ENCODE peak calls at places on chromosomes 16 and 17, in ten cellular contexts. One of them, this sample, is unnamed.
A peak's percentile ranks its signal among the peaks of the same experiment; 100 is the strongest.

GRCh38 chr17:39209317-39210092 is 9.4 kb downstream of the RPL19 start:
- DNase-seq in NT2/D1: no peak
- DNase-seq in effector CD4-positive, alpha-beta T cell: peak; percentile 62
- DNase-seq in PC-3: no peak
- DNase-seq in activated CD4-positive, CD25-positive, alpha-beta regulatory T cell: peak; percentile 50
- DNase-seq in dorsolateral prefrontal cortex: peak; percentile 84
- DNase-seq in naive B cell: peak; percentile 67
- DNase-seq in adipocyte: peak; percentile 84
- DNase-seq in RCC 7860: no peak
- DNase-seq in left colon: peak; percentile 76
- DNase-seq in this sample: no peak

GRCh38 chr17:82370471-82371332 is 863 bp upstream of the UTS2R start:
- DNase-seq in NT2/D1: no peak
- DNase-seq in RCC 7860: no peak
- DNase-seq in left colon: no peak
- DNase-seq in naive B cell: peak; percentile 27
- DNase-seq in PC-3: peak; percentile 8
- DNase-seq in dorsolateral prefrontal cortex: no peak
- DNase-seq in activated CD4-positive, CD25-positive, alpha-beta regulatory T cell: no peak
- DNase-seq in effector CD4-positive, alpha-beta T cell: no peak
- DNase-seq in adipocyte: peak; percentile 26
- DNase-seq in this sample: peak; percentile 68

GRCh38 chr16:85077039-85077438 is 35.2 kb downstream of the CIBAR2 start:
- DNase-seq in RCC 7860: no peak
- DNase-seq in activated CD4-positive, CD25-positive, alpha-beta regulatory T cell: no peak
- DNase-seq in left colon: no peak
- DNase-seq in naive B cell: no peak
- DNase-seq in effector CD4-positive, alpha-beta T cell: no peak
- DNase-seq in PC-3: no peak
- DNase-seq in adipocyte: no peak
- DNase-seq in NT2/D1: no peak
- DNase-seq in dorsolateral prefrontal cortex: no peak
- DNase-seq in this sample: no peak

GRCh38 chr17:81890447-81891302 is 711 bp downstream of the ALYREF start:
- DNase-seq in activated CD4-positive, CD25-positive, alpha-beta regulatory T cell: no peak
- DNase-seq in dorsolateral prefrontal cortex: no peak
- DNase-seq in NT2/D1: no peak
- DNase-seq in RCC 7860: peak; percentile 6
- DNase-seq in left colon: no peak
- DNase-seq in naive B cell: no peak
- DNase-seq in PC-3: no peak
- DNase-seq in adipocyte: peak; percentile 49
- DNase-seq in effector CD4-positive, alpha-beta T cell: no peak
- DNase-seq in this sample: no peak

GRCh38 chr16:24139282-24139681 is 116.9 kb upstream of the CACNG3 start:
- DNase-seq in effector CD4-positive, alpha-beta T cell: no peak
- DNase-seq in naive B cell: no peak
- DNase-seq in left colon: no peak
- DNase-seq in activated CD4-positive, CD25-positive, alpha-beta regulatory T cell: no peak
- DNase-seq in PC-3: peak; percentile 3
- DNase-seq in RCC 7860: no peak
- DNase-seq in NT2/D1: peak; percentile 78
- DNase-seq in dorsolateral prefrontal cortex: no peak
- DNase-seq in adipocyte: no peak
- DNase-seq in this sample: no peak

GRCh38 chr17:378068-378467 is 25.5 kb upstream of the RPH3AL start:
- DNase-seq in effector CD4-positive, alpha-beta T cell: no peak
- DNase-seq in PC-3: no peak
- DNase-seq in adipocyte: no peak
- DNase-seq in activated CD4-positive, CD25-positive, alpha-beta regulatory T cell: no peak
- DNase-seq in NT2/D1: no peak
- DNase-seq in dorsolateral prefrontal cortex: no peak
- DNase-seq in RCC 7860: no peak
- DNase-seq in naive B cell: no peak
- DNase-seq in left colon: no peak
- DNase-seq in this sample: no peak

GRCh38 chr17:45851464-45851863 is 6.8 kb downstream of the SPPL2C start:
- DNase-seq in PC-3: no peak
- DNase-seq in adipocyte: no peak
- DNase-seq in dorsolateral prefrontal cortex: no peak
- DNase-seq in activated CD4-positive, CD25-positive, alpha-beta regulatory T cell: no peak
- DNase-seq in RCC 7860: no peak
- DNase-seq in effector CD4-positive, alpha-beta T cell: no peak
- DNase-seq in left colon: no peak
- DNase-seq in naive B cell: no peak
- DNase-seq in NT2/D1: no peak
- DNase-seq in this sample: no peak

GRCh38 chr16:57409870-57410585 is 5.5 kb downstream of the CCL17 start:
- DNase-seq in activated CD4-positive, CD25-positive, alpha-beta regulatory T cell: no peak
- DNase-seq in dorsolateral prefrontal cortex: no peak
- DNase-seq in RCC 7860: no peak
- DNase-seq in PC-3: no peak
- DNase-seq in left colon: no peak
- DNase-seq in naive B cell: no peak
- DNase-seq in NT2/D1: no peak
- DNase-seq in effector CD4-positive, alpha-beta T cell: no peak
- DNase-seq in adipocyte: no peak
- DNase-seq in this sample: no peak

GRCh38 chr16:57325458-57325857 is 33.1 kb upstream of the CCL22 start:
- DNase-seq in naive B cell: no peak
- DNase-seq in RCC 7860: no peak
- DNase-seq in dorsolateral prefrontal cortex: no peak
- DNase-seq in PC-3: peak; percentile 22
- DNase-seq in left colon: no peak
- DNase-seq in adipocyte: peak; percentile 46
- DNase-seq in activated CD4-positive, CD25-positive, alpha-beta regulatory T cell: no peak
- DNase-seq in NT2/D1: no peak
- DNase-seq in effector CD4-positive, alpha-beta T cell: no peak
- DNase-seq in this sample: no peak

GRCh38 chr16:84916850-84917249 is 94.5 kb downstream of the ZDHHC7 start:
- DNase-seq in dorsolateral prefrontal cortex: no peak
- DNase-seq in effector CD4-positive, alpha-beta T cell: no peak
- DNase-seq in RCC 7860: no peak
- DNase-seq in PC-3: no peak
- DNase-seq in left colon: no peak
- DNase-seq in activated CD4-positive, CD25-positive, alpha-beta regulatory T cell: no peak
- DNase-seq in adipocyte: no peak
- DNase-seq in NT2/D1: no peak
- DNase-seq in naive B cell: no peak
- DNase-seq in this sample: no peak

GRCh38 chr17:59696682-59697277 is 10.4 kb downstream of the PTRH2 start:
- DNase-seq in NT2/D1: no peak
- DNase-seq in adipocyte: no peak
- DNase-seq in activated CD4-positive, CD25-positive, alpha-beta regulatory T cell: no peak
- DNase-seq in naive B cell: no peak
- DNase-seq in dorsolateral prefrontal cortex: no peak
- DNase-seq in PC-3: no peak
- DNase-seq in left colon: no peak
- DNase-seq in effector CD4-positive, alpha-beta T cell: no peak
- DNase-seq in RCC 7860: no peak
- DNase-seq in this sample: peak; percentile 29

GRCh38 chr17:29115906-29116651 is 64.1 kb downstream of the MYO18A start:
- DNase-seq in adipocyte: peak; percentile 52
- DNase-seq in PC-3: peak; percentile 56
- DNase-seq in RCC 7860: peak; percentile 58
- DNase-seq in activated CD4-positive, CD25-positive, alpha-beta regulatory T cell: peak; percentile 7
- DNase-seq in NT2/D1: peak; percentile 44
- DNase-seq in naive B cell: no peak
- DNase-seq in left colon: no peak
- DNase-seq in effector CD4-positive, alpha-beta T cell: peak; percentile 17
- DNase-seq in dorsolateral prefrontal cortex: no peak
- DNase-seq in this sample: peak; percentile 59

GRCh38 chr16:72168365-72168764 is 3.6 kb downstream of the PMFBP1 start:
- DNase-seq in effector CD4-positive, alpha-beta T cell: no peak
- DNase-seq in activated CD4-positive, CD25-positive, alpha-beta regulatory T cell: no peak
- DNase-seq in RCC 7860: no peak
- DNase-seq in left colon: no peak
- DNase-seq in NT2/D1: no peak
- DNase-seq in PC-3: no peak
- DNase-seq in dorsolateral prefrontal cortex: no peak
- DNase-seq in adipocyte: no peak
- DNase-seq in naive B cell: no peak
- DNase-seq in this sample: no peak